ENCODE peak calls at places on chromosomes 5 and 9, in seven cellular contexts. A is GM23248, Z is adrenal gland, Y is neural progenitor cell, S is spleen, G is psoas muscle, J is AG04450. K is an unnamed sample.

GRCh38 chr5:131064669-131065371 is 100.2 kb downstream of the HINT1 start:
- DNase-seq in A (no peak), Z (no peak), Y (no peak), S (no peak), G (no peak), J (no peak), K (no peak)

GRCh38 chr9:134258332-134258731 is 67.9 kb upstream of the RXRA start:
- DNase-seq in A (no peak), Z (no peak), Y (no peak), S (no peak), G (no peak), J (no peak), K (no peak)

GRCh38 chr9:35518981-35519679 is 29.2 kb downstream of the RUSC2 start:
- DNase-seq in A (peak; percentile 67), Z (no peak), Y (no peak), S (no peak), G (no peak), J (no peak), K (peak; percentile 76)

GRCh38 chr5:158812381-158812780 is 287.3 kb downstream of the EBF1 start:
- DNase-seq in A (no peak), Z (peak; percentile 21), Y (no peak), S (peak; percentile 91), G (peak; percentile 54), J (no peak), K (no peak)

GRCh38 chr5:178281321-178281720 is 48.7 kb upstream of the PHYKPL start:
- DNase-seq in A (no peak), Z (no peak), Y (no peak), S (peak; percentile 64), G (peak; percentile 51), J (no peak), K (no peak)

GRCh38 chr5:128667148-128667547 is 129.1 kb upstream of the FBN2 start:
- DNase-seq in A (no peak), Z (no peak), Y (peak; percentile 19), S (no peak), G (no peak), J (no peak), K (no peak)

GRCh38 chr5:168766038-168766700 is 187.0 kb upstream of the PANK3 start:
- DNase-seq in A (peak; percentile 44), Z (no peak), Y (no peak), S (no peak), G (no peak), J (no peak), K (no peak)

GRCh38 chr5:88944751-88945507 is 61.9 kb upstream of the MEF2C start:
- DNase-seq in A (peak; percentile 71), Z (no peak), Y (no peak), S (no peak), G (no peak), J (peak; percentile 23), K (no peak)

DNA sequence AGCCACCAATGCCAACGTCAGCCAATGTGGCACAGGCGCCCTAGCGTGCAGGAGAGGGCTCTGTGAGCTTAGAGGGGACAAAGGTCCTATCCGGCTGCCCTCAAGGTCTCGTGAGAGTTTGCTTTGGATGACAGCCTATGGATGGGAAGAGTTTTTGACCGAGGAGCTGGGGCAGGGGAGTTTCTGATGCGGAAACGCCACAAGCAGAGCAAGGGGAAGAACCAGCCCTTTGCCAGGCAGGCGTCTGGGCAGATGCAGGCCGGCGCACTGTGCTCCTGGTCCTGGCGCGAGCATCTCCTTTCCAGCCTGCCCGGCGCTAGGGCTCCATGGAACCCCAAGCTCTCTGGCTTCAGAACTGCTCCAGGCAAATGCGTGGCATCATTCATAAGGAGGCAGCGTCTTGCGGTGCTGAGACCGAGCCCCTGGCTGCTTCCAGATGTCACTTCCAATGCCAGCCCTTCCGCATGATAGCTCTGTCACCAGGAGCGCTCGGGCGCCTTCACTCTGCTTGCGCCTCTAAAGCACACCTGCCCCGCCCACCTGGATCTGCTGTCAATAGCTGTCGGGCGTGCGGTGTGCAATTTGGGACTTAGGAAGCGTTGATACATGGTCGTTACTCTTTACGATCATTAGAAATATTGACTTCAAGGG is 374.9 kb upstream of the IRX1 start:
- DNase-seq in A (no peak), Z (no peak), Y (no peak), S (peak; percentile 64), G (no peak), J (no peak), K (no peak)
- H3K9me3 ChIP-seq in A (no peaks in the 10 kb centered on the region), Z (no peaks in the 10 kb centered on the region), Y (no peaks in the 10 kb centered on the region), S (no peaks in the 10 kb centered on the region), G (no peaks in the 10 kb centered on the region), J (peaks cover 80% of the 10 kb centered on the region), K (no peaks in the 10 kb centered on the region)

GRCh38 chr5:69502375-69503143 is 10.0 kb downstream of the OCLN start:
- DNase-seq in A (peak; percentile 75), Z (no peak), Y (no peak), S (no peak), G (no peak), J (peak; percentile 34), K (no peak)
- H3K4me3 ChIP-seq in A (peak overlapping the region; percentile 1), Z (no peak overlapping the region), Y (no peak overlapping the region), S (no peak overlapping the region), G (no peak overlapping the region), J (no peak overlapping the region), K (no peak overlapping the region)

DNA sequence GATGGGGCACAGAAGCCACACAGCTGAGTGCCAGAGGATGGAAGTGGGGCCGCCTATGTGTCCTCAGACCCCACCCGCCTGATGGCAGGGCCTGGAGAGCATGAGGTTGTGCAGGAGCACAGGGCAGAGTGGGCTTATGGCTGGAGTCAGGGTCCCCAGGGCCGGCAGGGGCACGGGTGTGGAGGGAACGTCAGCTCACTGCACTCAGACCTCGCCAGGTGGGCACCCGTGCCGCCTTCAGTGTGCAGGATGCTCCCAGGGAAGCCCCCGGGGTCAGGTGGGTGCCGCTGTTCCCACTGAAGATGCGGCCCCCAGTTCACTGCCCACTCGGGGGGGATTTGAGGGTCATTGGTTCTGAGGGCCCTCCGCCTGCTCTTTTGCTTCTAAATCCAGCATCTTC is 34.9 kb downstream of the EXOC3 start:
- DNase-seq in A (no peak), Z (no peak), Y (no peak), S (no peak), G (no peak), J (no peak), K (no peak)
- H3K9me3 ChIP-seq in A (no peaks in the 10 kb centered on the region), Z (no peaks in the 10 kb centered on the region), Y (no peaks in the 10 kb centered on the region), S (no peaks in the 10 kb centered on the region), G (no peaks in the 10 kb centered on the region), J (no peaks in the 10 kb centered on the region), K (no peaks in the 10 kb centered on the region)

GRCh38 chr9:95224371-95225015 is 93.0 kb downstream of the FANCC start:
- DNase-seq in A (peak; percentile 5), Z (no peak), Y (no peak), S (no peak), G (no peak), J (no peak), K (no peak)

GRCh38 chr9:95229230-95229933 is 88.1 kb downstream of the FANCC start:
- DNase-seq in A (no peak), Z (no peak), Y (no peak), S (no peak), G (no peak), J (no peak), K (no peak)

GRCh38 chr9:95230046-95230445 is 87.5 kb downstream of the FANCC start:
- DNase-seq in A (no peak), Z (no peak), Y (peak; percentile 16), S (no peak), G (no peak), J (no peak), K (no peak)

GRCh38 chr9:95226921-95227320 is 90.6 kb downstream of the FANCC start:
- DNase-seq in A (no peak), Z (no peak), Y (no peak), S (no peak), G (no peak), J (no peak), K (no peak)

GRCh38 chr9:95225016-95225745 is 92.3 kb downstream of the FANCC start:
- DNase-seq in A (no peak), Z (no peak), Y (no peak), S (no peak), G (no peak), J (no peak), K (no peak)
- H3K4me3 ChIP-seq in A (no peak overlapping the region), Z (no peak overlapping the region), Y (no peak overlapping the region), S (no peak overlapping the region), G (no peak overlapping the region), J (no peak overlapping the region), K (no peak overlapping the region)

DNA sequence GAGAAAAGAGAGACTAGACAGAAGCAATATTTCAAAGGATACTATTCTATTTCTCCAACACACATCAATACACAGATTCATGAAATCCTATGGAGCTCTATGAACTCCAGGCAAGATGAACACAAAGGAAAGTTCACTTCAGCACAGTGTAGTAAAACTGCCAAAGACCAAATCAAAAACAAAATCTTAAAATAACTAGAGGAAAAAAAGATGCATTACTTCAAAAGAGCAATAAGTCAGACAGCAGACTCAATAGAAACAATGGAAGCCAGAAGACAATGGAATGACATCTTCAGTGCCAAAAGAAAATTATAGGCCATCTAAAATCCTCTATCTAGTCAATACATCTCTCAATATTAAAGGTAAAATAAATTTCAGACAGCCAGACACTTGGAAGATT is 205.3 kb upstream of the TBC1D2 start:
- DNase-seq in A (no peak), Z (no peak), Y (no peak), S (no peak), G (no peak), J (no peak), K (no peak)
- H3K9me3 ChIP-seq in A (peaks cover 8% of the 10 kb centered on the region), Z (peaks cover 4% of the 10 kb centered on the region), Y (peaks cover 17% of the 10 kb centered on the region), S (peaks cover 52% of the 10 kb centered on the region), G (peaks cover 18% of the 10 kb centered on the region), J (peaks cover 23% of the 10 kb centered on the region), K (peaks cover 30% of the 10 kb centered on the region)

GRCh38 chr9:104868303-104868686 is 59.7 kb downstream of the ABCA1 start:
- DNase-seq in A (no peak), Z (no peak), Y (no peak), S (no peak), G (no peak), J (no peak), K (no peak)
- H3K4me3 ChIP-seq in A (no peak overlapping the region), Z (no peak overlapping the region), Y (no peak overlapping the region), S (no peak overlapping the region), G (no peak overlapping the region), J (no peak overlapping the region), K (no peak overlapping the region)

GRCh38 chr9:1469996-1470395 is 419.8 kb downstream of the DMRT2 start:
- DNase-seq in A (no peak), Z (no peak), Y (no peak), S (no peak), G (no peak), J (no peak), K (no peak)

GRCh38 chr9:1474259-1474658 is 424.1 kb downstream of the DMRT2 start:
- DNase-seq in A (no peak), Z (no peak), Y (no peak), S (no peak), G (no peak), J (no peak), K (no peak)
- H3K9me3 ChIP-seq in A (no peaks in the 10 kb centered on the region), Z (no peaks in the 10 kb centered on the region), Y (peaks cover 40% of the 10 kb centered on the region), S (no peaks in the 10 kb centered on the region), G (no peaks in the 10 kb centered on the region), J (peaks cover 6% of the 10 kb centered on the region), K (no peaks in the 10 kb centered on the region)

GRCh38 chr5:6583049-6583880 is 49.6 kb downstream of the NSUN2 start:
- DNase-seq in A (peak; percentile 63), Z (no peak), Y (peak; percentile 82), S (no peak), G (peak; percentile 67), J (no peak), K (no peak)
- H3K4me3 ChIP-seq in A (peak overlapping the region; percentile 35), Z (peak overlapping the region; percentile 58), Y (peak overlapping the region; percentile 56), S (no peak overlapping the region), G (peak overlapping the region; percentile 65), J (peak overlapping the region; percentile 45), K (peak overlapping the region; percentile 64)

K was measured in breast epithelium.